ENCODE peak calls at places on chromosomes 12 and 14, in ten cellular contexts. G is NCI-H1694 treated with DMSO at 0.1 percent for 48 hours; H is EL; V is AG09309; U is pancreas; P is head of caudate nucleus; C is stimulated activated effector memory CD8-positive, alpha-beta T cell treated with anti-CD3 and anti-CD28 coated beads, Interleukin-12 subunit alpha, Interleukin-12 subunit beta, amount 100 ng/mL, for 72 hours; F is breast epithelium; M is ureter; X is NCI-H748 treated with DMSO at 0.1 percent for 48 hours. Z is an unnamed sample.

GRCh38 chr14:74941676-74942097 is 13.7 kb downstream of the PGF start:
- DNase-seq in P (peak), G (no peak), H (peak), F (peak), M (no peak), V (no peak), X (no peak), C (peak), U (no peak), Z (no peak)

GRCh38 chr12:52178443-52178842 is 13.4 kb downstream of the KRT80 start:
- DNase-seq in F (no peak), M (no peak), X (no peak), H (no peak), P (no peak), C (no peak), V (no peak), U (no peak), G (no peak), Z (no peak)

GRCh38 chr12:70994217-70994788 is 73.8 kb upstream of the PTPRR start:
- DNase-seq in F (no peak), G (no peak), X (no peak), C (no peak), M (no peak), U (no peak), H (peak), V (peak), P (no peak), Z (no peak)

GRCh38 chr12:79737875-79738718 is 47.3 kb upstream of the PAWR start:
- DNase-seq in H (peak), G (peak), U (peak), X (peak), M (no peak), F (no peak), P (peak), C (no peak), V (peak), Z (peak)

GRCh38 chr12:31846405-31846804 is 112.8 kb upstream of the RESF1 start:
- DNase-seq in U (no peak), G (no peak), P (no peak), F (no peak), H (no peak), C (no peak), V (no peak), X (no peak), M (no peak), Z (no peak)

GRCh38 chr12:65911321-65911720 is 87.0 kb downstream of the HMGA2 start:
- DNase-seq in H (peak), V (no peak), C (no peak), X (no peak), G (no peak), F (no peak), U (peak), P (no peak), M (peak), Z (no peak)

GRCh38 chr12:10088955-10089354 is 9.8 kb downstream of the CLEC1A start:
- DNase-seq in C (no peak), F (no peak), G (no peak), H (no peak), U (no peak), P (no peak), M (no peak), V (no peak), X (no peak), Z (no peak)

GRCh38 chr12:59780605-59781135 is 184.8 kb downstream of the SLC16A7 start:
- DNase-seq in V (peak), M (no peak), P (peak), G (no peak), U (no peak), X (no peak), H (peak), C (no peak), F (no peak), Z (no peak)

GRCh38 chr12:57552306-57552651 is 2.4 kb downstream of the KIF5A start:
- DNase-seq in V (no peak), X (no peak), G (no peak), U (no peak), P (no peak), F (no peak), C (no peak), M (no peak), H (no peak), Z (no peak)

GRCh38 chr14:64700894-64701293 is 3.3 kb upstream of the PLEKHG3 start:
- DNase-seq in U (no peak), M (no peak), F (no peak), V (no peak), X (no peak), P (no peak), C (no peak), G (no peak), H (no peak), Z (no peak)

GRCh38 chr12:85626782-85627171 is 209.4 kb downstream of the RASSF9 start:
- DNase-seq in P (no peak), F (no peak), V (no peak), U (no peak), H (no peak), M (no peak), X (no peak), C (no peak), G (no peak), Z (no peak)

GRCh38 chr14:99174081-99174851 is 97.7 kb downstream of the BCL11B start:
- DNase-seq in M (no peak), U (no peak), H (no peak), X (no peak), C (no peak), V (no peak), F (no peak), P (no peak), G (no peak), Z (no peak)

GRCh38 chr12:8696402-8697100 is 1.2 kb upstream of the RIMKLB start:
- DNase-seq in P (no peak), G (no peak), C (no peak), H (no peak), M (no peak), U (no peak), F (no peak), X (no peak), V (no peak), Z (no peak)

GRCh38 chr14:94748667-94749347 is 21.1 kb downstream of the GSC start:
- DNase-seq in G (peak), H (peak), M (no peak), X (peak), V (no peak), P (peak), F (no peak), C (no peak), U (peak), Z (no peak)

GRCh38 chr14:69005432-69006148 is 26.5 kb upstream of the ACTN1 start:
- DNase-seq in H (peak), C (no peak), U (no peak), F (peak), P (peak), M (peak), X (no peak), V (peak), G (no peak), Z (peak)

GRCh38 chr14:91177073-91177796 is 63.4 kb downstream of the DGLUCY start:
- DNase-seq in M (peak), H (peak), X (peak), V (peak), U (peak), C (peak), P (peak), G (peak), F (peak), Z (no peak)

GRCh38 chr14:74491952-74492351 is 1.2 kb downstream of the NPC2 start:
- DNase-seq in G (no peak), H (peak), X (no peak), C (no peak), P (no peak), F (no peak), V (no peak), M (no peak), U (no peak), Z (no peak)

GRCh38 chr14:61484826-61485584 is 163.6 kb downstream of the PRKCH start:
- DNase-seq in C (no peak), M (no peak), P (no peak), U (peak), G (no peak), H (no peak), X (no peak), V (no peak), F (no peak), Z (no peak)

GRCh38 chr14:104139460-104140212 is 1.2 kb downstream of the KIF26A start:
- DNase-seq in U (peak), F (no peak), G (no peak), M (no peak), C (no peak), V (no peak), P (no peak), H (no peak), X (no peak), Z (no peak)

GRCh38 chr12:3950714-3951320 is 77.6 kb upstream of the PARP11 start:
- DNase-seq in X (no peak), F (no peak), C (no peak), U (no peak), M (no peak), V (no peak), H (no peak), P (no peak), G (no peak), Z (no peak)

GRCh38 chr14:24198845-24199524 is 3.7 kb upstream of the TM9SF1 start:
- DNase-seq in V (no peak), U (no peak), M (no peak), G (no peak), H (no peak), C (no peak), X (no peak), F (no peak), P (no peak), Z (no peak)

GRCh38 chr14:93063393-93063792 is 52.3 kb downstream of the ITPK1 start:
- DNase-seq in U (no peak), P (no peak), X (no peak), H (no peak), G (no peak), V (no peak), M (no peak), F (no peak), C (no peak), Z (no peak)

GRCh38 chr12:28114488-28114887 is 75.8 kb upstream of the CCDC91 start:
- DNase-seq in U (no peak), M (no peak), H (peak), P (no peak), C (no peak), V (no peak), X (no peak), F (no peak), G (no peak), Z (no peak)

GRCh38 chr14:37122288-37122687 is 50.1 kb downstream of the SLC25A21 start:
- DNase-seq in V (no peak), U (no peak), G (no peak), C (no peak), X (no peak), F (no peak), P (no peak), H (peak), M (no peak), Z (peak)

GRCh38 chr12:49483621-49484020 is 55.2 kb upstream of the KCNH3 start:
- DNase-seq in C (no peak), H (no peak), M (no peak), X (no peak), P (no peak), G (no peak), U (no peak), F (no peak), V (no peak), Z (no peak)

GRCh38 chr12:64682572-64683277 is 72.4 kb downstream of the RASSF3 start:
- DNase-seq in X (peak), G (peak), F (no peak), M (no peak), U (no peak), P (peak), H (no peak), C (no peak), V (peak), Z (no peak)

GRCh38 chr14:103501041-103501870 is 21.4 kb downstream of the CKB start:
- DNase-seq in P (no peak), G (no peak), M (peak), H (no peak), C (no peak), U (no peak), F (no peak), V (no peak), X (no peak), Z (no peak)

GRCh38 chr12:117860111-117860510 is 108.7 kb downstream of the KSR2 start:
- DNase-seq in P (no peak), H (no peak), U (no peak), C (no peak), G (no peak), M (no peak), V (no peak), F (no peak), X (no peak), Z (no peak)

GRCh38 chr14:88995437-88996198 is 171.2 kb downstream of the TTC8 start:
- DNase-seq in V (peak), C (no peak), M (no peak), F (no peak), G (no peak), H (peak), X (no peak), P (no peak), U (no peak), Z (no peak)

GRCh38 chr12:96776908-96777307 is 130.1 kb upstream of the NEDD1 start:
- DNase-seq in X (no peak), G (no peak), F (no peak), P (no peak), U (no peak), M (no peak), H (no peak), V (no peak), C (no peak), Z (no peak)

GRCh38 chr14:65373671-65374039 is 38.9 kb upstream of the FUT8 start:
- DNase-seq in U (peak), G (no peak), F (no peak), X (peak), P (peak), V (no peak), M (no peak), H (no peak), C (no peak), Z (no peak)

GRCh38 chr12:55724226-55724939 is 4.2 kb downstream of the RDH5 start:
- DNase-seq in G (peak), U (peak), M (no peak), F (peak), V (no peak), C (peak), X (peak), H (peak), P (peak), Z (no peak)

GRCh38 chr12:124053855-124054254 is 80.8 kb downstream of the ZNF664 start:
- DNase-seq in F (no peak), U (no peak), X (peak), P (peak), H (peak), C (no peak), M (peak), G (peak), V (no peak), Z (peak)

GRCh38 chr12:28925726-28926376 is 223.2 kb upstream of the FAR2 start:
- DNase-seq in G (no peak), V (peak), X (no peak), U (no peak), M (no peak), F (no peak), P (no peak), C (no peak), H (peak), Z (no peak)

GRCh38 chr12:113961921-113962710 is 4.0 kb downstream of the RBM19 start:
- DNase-seq in U (no peak), F (no peak), M (no peak), X (no peak), P (no peak), C (peak), G (no peak), H (peak), V (no peak), Z (no peak)